ENCODE peak calls at places on chromosomes 3 and 15, in eight cellular contexts. C, R, X, H, Y, V, Z and W are unnamed samples.

GRCh38 chr15:45429974-45430792 is 51.8 kb upstream of the GATM start:
- DNase-seq in C (peak; percentile 72), R (no peak), X (no peak), H (peak; percentile 70), Y (peak; percentile 90), V (peak; percentile 49), Z (peak; percentile 54), W (peak; percentile 22)

GRCh38 chr15:44694416-44694815 is 16.7 kb downstream of the PATL2 start:
- DNase-seq in C (no peak), R (no peak), X (peak; percentile 60), H (no peak), Y (no peak), V (no peak), Z (no peak), W (no peak)

GRCh38 chr3:183579967-183580720 is 24.6 kb upstream of the KLHL6 start:
- DNase-seq in C (no peak), R (no peak), X (no peak), H (no peak), Y (no peak), V (no peak), Z (no peak), W (no peak)

GRCh38 chr3:122957707-122958210 is 69.8 kb downstream of the SEMA5B start:
- DNase-seq in C (no peak), R (no peak), X (no peak), H (no peak), Y (no peak), V (no peak), Z (no peak), W (no peak)

GRCh38 chr15:52118969-52119749 is 6.6 kb upstream of the BCL2L10 start:
- DNase-seq in C (no peak), R (no peak), X (no peak), H (no peak), Y (no peak), V (no peak), Z (peak; percentile 10), W (no peak)

GRCh38 chr15:95259965-95260364 is 1028.6 kb downstream of the MCTP2 start:
- DNase-seq in C (no peak), R (no peak), X (no peak), H (no peak), Y (no peak), V (no peak), Z (no peak), W (no peak)

GRCh38 chr3:126549861-126550487 is 8.8 kb downstream of the C3orf22 start:
- DNase-seq in C (no peak), R (no peak), X (no peak), H (no peak), Y (peak; percentile 14), V (no peak), Z (peak; percentile 49), W (no peak)

GRCh38 chr3:184491867-184492615 is 69.5 kb upstream of the EPHB3 start:
- DNase-seq in C (no peak), R (no peak), X (no peak), H (no peak), Y (no peak), V (no peak), Z (no peak), W (no peak)

GRCh38 chr15:53670701-53671100 is 88.8 kb downstream of the WDR72 start:
- DNase-seq in C (no peak), R (no peak), X (no peak), H (no peak), Y (no peak), V (no peak), Z (no peak), W (no peak)

GRCh38 chr3:34008191-34008590 is 209.8 kb downstream of the PDCD6IP start:
- DNase-seq in C (no peak), R (no peak), X (no peak), H (no peak), Y (no peak), V (no peak), Z (no peak), W (no peak)

GRCh38 chr3:100068758-100069345 is 45.4 kb downstream of the FILIP1L start:
- DNase-seq in C (peak; percentile 26), R (peak; percentile 46), X (peak; percentile 77), H (peak; percentile 60), Y (peak; percentile 81), V (peak; percentile 37), Z (peak; percentile 13), W (peak; percentile 21)

GRCh38 chr15:100761253-100761935 is 118.2 kb upstream of the ALDH1A3 start:
- DNase-seq in C (no peak), R (no peak), X (no peak), H (no peak), Y (no peak), V (no peak), Z (no peak), W (no peak)

GRCh38 chr3:189101594-189101993 is 70.2 kb upstream of the TPRG1 start:
- DNase-seq in C (no peak), R (no peak), X (no peak), H (no peak), Y (no peak), V (no peak), Z (no peak), W (no peak)

GRCh38 chr15:45665261-45665660 is 30.4 kb downstream of the SQOR start:
- DNase-seq in C (no peak), R (no peak), X (no peak), H (no peak), Y (no peak), V (no peak), Z (no peak), W (no peak)

GRCh38 chr15:79184465-79184892 is 93.9 kb upstream of the RASGRF1 start:
- DNase-seq in C (peak; percentile 6), R (peak; percentile 85), X (peak; percentile 40), H (peak; percentile 47), Y (peak; percentile 69), V (peak; percentile 68), Z (peak; percentile 85), W (peak; percentile 49)

GRCh38 chr15:65547841-65548240 is 17.6 kb downstream of the HACD3 start:
- DNase-seq in C (no peak), R (no peak), X (no peak), H (no peak), Y (no peak), V (no peak), Z (no peak), W (no peak)

GRCh38 chr15:88621789-88622604 is 857 bp downstream of the AEN start:
- DNase-seq in C (no peak), R (no peak), X (peak; percentile 29), H (no peak), Y (no peak), V (peak; percentile 45), Z (no peak), W (no peak)

GRCh38 chr15:79944625-79945024 is 26.4 kb downstream of the BCL2A1 start:
- DNase-seq in C (no peak), R (no peak), X (no peak), H (no peak), Y (no peak), V (no peak), Z (no peak), W (no peak)